ENCODE peak calls at places on chromosome 14, in ten cellular contexts. W is testis, G is sigmoid colon, L is ovary, Q is heart left ventricle, U is brain microvascular endothelial cell, V is upper lobe of right lung, M is WERI-Rb-1, O is gastrocnemius medialis, R is stomach. P is an unnamed sample. For H3K27me3 and H3K36me3, the result is how much of the 10 kb centered on the place peaks cover.

GRCh38 chr14:91067186-91067585 is 6.7 kb upstream of the RPS6KA5 start:
- DNase-seq in W (no peak), G (no peak), L (no peak), Q (no peak), U (no peak), V (no peak), M (no peak), O (no peak), R (no peak), P (no peak)

GRCh38 chr14:31992051-31992450 is 85.1 kb upstream of the ARHGAP5 start:
- DNase-seq in W (no peak), G (no peak), L (no peak), Q (no peak), U (peak), V (no peak), M (no peak), O (no peak), R (no peak), P (no peak)

GRCh38 chr14:70706177-70706576 is 64.5 kb downstream of the TTC9 start:
- DNase-seq in W (no peak), G (no peak), L (no peak), Q (no peak), U (no peak), V (no peak), M (no peak), O (no peak), R (no peak), P (no peak)

GRCh38 chr14:60116181-60116580 is 24.5 kb downstream of the PCNX4 start:
- DNase-seq in W (no peak), G (no peak), L (no peak), Q (no peak), U (no peak), V (no peak), M (no peak), O (no peak), R (no peak), P (no peak)

GRCh38 chr14:99972748-99973466 is 92.3 kb upstream of the EVL start:
- DNase-seq in W (no peak), G (no peak), L (no peak), Q (no peak), U (no peak), V (no peak), M (no peak), O (no peak), R (no peak), P (no peak)

GRCh38 chr14:71467419-71467818 is 464.8 kb upstream of the RGS6 start:
- DNase-seq in W (no peak), G (no peak), L (no peak), Q (no peak), U (peak), V (no peak), M (no peak), O (no peak), R (no peak), P (no peak)

GRCh38 chr14:21255385-21256101 is 13.7 kb downstream of the HNRNPC start:
- DNase-seq in W (no peak), G (no peak), L (no peak), Q (no peak), U (no peak), V (no peak), M (no peak), O (no peak), R (no peak), P (no peak)

GRCh38 chr14:35034440-35034833 is 11.6 kb upstream of the FAM177A1 start:
- DNase-seq in W (no peak), G (no peak), L (no peak), Q (no peak), U (no peak), V (no peak), M (no peak), O (no peak), R (no peak), P (no peak)

GRCh38 chr14:75298187-75298985 is 19.8 kb downstream of the FOS start:
- DNase-seq in W (peak), G (peak), L (peak), Q (peak), U (no peak), V (peak), M (no peak), O (peak), R (peak), P (no peak)

GRCh38 chr14:56959869-56960268 is 149.6 kb upstream of the OTX2 start:
- DNase-seq in W (no peak), G (no peak), L (no peak), Q (no peak), U (no peak), V (no peak), M (no peak), O (no peak), R (no peak), P (no peak)

GRCh38 chr14:61965030-61965745 is 203.0 kb downstream of the SNAPC1 start:
- DNase-seq in W (no peak), G (no peak), L (no peak), Q (no peak), U (peak), V (no peak), M (no peak), O (no peak), R (no peak), P (no peak)

GRCh38 chr14:31360919-31361662 is 59.3 kb downstream of the HEATR5A start:
- DNase-seq in W (no peak), G (no peak), L (no peak), Q (no peak), U (no peak), V (no peak), M (no peak), O (no peak), R (no peak), P (no peak)

GRCh38 chr14:89669209-89669608 is 252.2 kb upstream of the FOXN3 start:
- DNase-seq in W (no peak), G (no peak), L (no peak), Q (peak), U (no peak), V (peak), M (no peak), O (no peak), R (no peak), P (no peak)

GRCh38 chr14:59688224-59689170 is 111.9 kb upstream of the CCDC175 start:
- DNase-seq in W (peak), G (no peak), L (no peak), Q (no peak), U (peak), V (no peak), M (peak), O (no peak), R (peak), P (peak)

GRCh38 chr14:100955201-100955600 is 51.7 kb upstream of the RTL1 start:
- DNase-seq in W (no peak), G (no peak), L (no peak), Q (no peak), U (peak), V (no peak), M (no peak), O (no peak), R (no peak), P (no peak)

GRCh38 chr14:91911474-91912032 is 35.9 kb downstream of the FBLN5 start:
- DNase-seq in W (peak), G (peak), L (no peak), Q (no peak), U (peak), V (no peak), M (peak), O (no peak), R (peak), P (peak)

GRCh38 chr14:70884595-70885342 is 22.5 kb upstream of the PCNX1 start:
- DNase-seq in W (peak), G (no peak), L (no peak), Q (no peak), U (no peak), V (no peak), M (no peak), O (no peak), R (no peak), P (no peak)

GRCh38 chr14:61668267-61668666 is 27.0 kb upstream of the HIF1A start:
- DNase-seq in W (no peak), G (no peak), L (no peak), Q (no peak), U (no peak), V (no peak), M (no peak), O (no peak), R (no peak), P (no peak)

GRCh38 chr14:93086441-93087055 is 29.2 kb downstream of the ITPK1 start:
- DNase-seq in W (no peak), G (no peak), L (no peak), Q (peak), U (no peak), V (no peak), M (no peak), O (no peak), R (no peak), P (peak)

GRCh38 chr14:93028724-93029076 is 87.0 kb downstream of the ITPK1 start:
- DNase-seq in W (no peak), G (no peak), L (no peak), Q (no peak), U (no peak), V (no peak), M (no peak), O (no peak), R (no peak), P (no peak)

GRCh38 chr14:70714055-70714550 is 72.4 kb downstream of the TTC9 start:
- DNase-seq in W (peak), G (no peak), L (peak), Q (no peak), U (peak), V (no peak), M (peak), O (no peak), R (peak), P (no peak)

GRCh38 chr14:66624319-66624937 is 116.5 kb downstream of the GPHN start:
- DNase-seq in W (peak), G (peak), L (peak), Q (peak), U (peak), V (peak), M (peak), O (no peak), R (peak), P (peak)

GRCh38 chr14:63249112-63249511 is 44.9 kb downstream of the RHOJ start:
- DNase-seq in W (peak), G (no peak), L (no peak), Q (no peak), U (no peak), V (no peak), M (no peak), O (no peak), R (no peak), P (no peak)

GRCh38 chr14:34231626-34232025 is 230.4 kb downstream of the SPTSSA start:
- DNase-seq in W (no peak), G (no peak), L (no peak), Q (no peak), U (no peak), V (no peak), M (no peak), O (no peak), R (peak), P (no peak)

GRCh38 chr14:97655169-97655948 is 858.2 kb downstream of the VRK1 start:
- DNase-seq in W (no peak), G (no peak), L (no peak), Q (no peak), U (no peak), V (no peak), M (no peak), O (no peak), R (no peak), P (peak)

GRCh38 chr14:22520786-22521185 is 68.2 kb downstream of the DAD1 start:
- DNase-seq in W (no peak), G (no peak), L (no peak), Q (no peak), U (no peak), V (no peak), M (no peak), O (no peak), R (no peak), P (no peak)

GRCh38 chr14:86405250-86405649 is 875.3 kb downstream of the FLRT2 start:
- DNase-seq in W (no peak), G (no peak), L (no peak), Q (no peak), U (no peak), V (no peak), M (no peak), O (no peak), R (no peak), P (no peak)

GRCh38 chr14:57066887-57067513 is 201.7 kb downstream of the EXOC5 start:
- DNase-seq in W (peak), G (no peak), L (peak), Q (no peak), U (peak), V (peak), M (peak), O (no peak), R (peak), P (peak)

GRCh38 chr14:36520601-36521525 is 831 bp upstream of the NKX2-1 start:
- DNase-seq in W (no peak), G (no peak), L (no peak), Q (no peak), U (no peak), V (peak), M (no peak), O (no peak), R (peak), P (peak)
- H3K27me3 ChIP-seq in W (under half), G (half or more), L (under half), Q (half or more), U (half or more), V (half or more), M (half or more), O (half or more), R (half or more), P (half or more)

GRCh38 chr14:104660597-104660996 is 28.8 kb upstream of the INF2 start:
- DNase-seq in W (no peak), G (no peak), L (no peak), Q (no peak), U (no peak), V (no peak), M (no peak), O (no peak), R (no peak), P (peak)
- H3K4me3 ChIP-seq in W (no peak), G (no peak), L (no peak), Q (no peak), U (no peak), V (no peak), M (no peak), O (no peak), R (no peak), P (no peak)

GRCh38 chr14:95043314-95043713 is 114.0 kb downstream of the DICER1 start:
- DNase-seq in W (no peak), G (no peak), L (no peak), Q (no peak), U (no peak), V (peak), M (no peak), O (no peak), R (peak), P (peak)
- H3K36me3 ChIP-seq in W (under half), G (under half), L (under half), Q (under half), U (under half), V (under half), M (under half), O (under half), R (under half), P (under half)

DNA sequence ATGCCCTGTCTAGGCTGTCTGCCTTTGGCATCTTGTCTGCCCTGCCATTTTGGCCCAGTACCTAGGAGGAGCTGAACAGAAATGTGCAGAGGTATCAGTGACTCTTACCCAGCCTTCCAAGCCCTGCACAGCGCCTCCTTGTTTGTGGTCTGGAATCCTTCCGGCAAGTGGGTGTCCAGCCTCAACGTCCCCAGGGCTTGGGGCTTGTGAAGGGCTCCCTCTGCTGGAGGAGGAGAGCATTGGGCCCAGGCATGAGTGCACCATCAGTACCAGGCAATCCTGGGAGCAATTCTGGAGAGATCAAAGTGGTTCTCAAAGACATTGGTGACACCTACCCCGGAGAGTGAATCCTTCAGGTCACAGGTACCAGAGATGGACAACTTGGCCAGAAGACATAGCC is 2.4 kb upstream of the TCL1B start:
- DNase-seq in W (no peak), G (no peak), L (no peak), Q (no peak), U (no peak), V (no peak), M (no peak), O (no peak), R (peak), P (peak)
- H3K27me3 ChIP-seq in W (under half), G (under half), L (under half), Q (under half), U (under half), V (under half), M (under half), O (under half), R (under half), P (under half)

GRCh38 chr14:23557946-23558345 is 1.9 kb downstream of the THTPA start:
- DNase-seq in W (no peak), G (no peak), L (no peak), Q (no peak), U (no peak), V (no peak), M (no peak), O (no peak), R (no peak), P (no peak)

GRCh38 chr14:23555882-23556699 is at the start of gene THTPA:
- DNase-seq in W (peak), G (peak), L (peak), Q (peak), U (peak), V (peak), M (peak), O (peak), R (peak), P (peak)

GRCh38 chr14:23558363-23559009 is 2.4 kb downstream of the THTPA start:
- DNase-seq in W (no peak), G (no peak), L (no peak), Q (no peak), U (no peak), V (no peak), M (no peak), O (no peak), R (no peak), P (no peak)

GRCh38 chr14:23556700-23557440 is 799 bp downstream of the THTPA start:
- DNase-seq in W (no peak), G (no peak), L (no peak), Q (no peak), U (no peak), V (no peak), M (no peak), O (no peak), R (no peak), P (no peak)

DNA sequence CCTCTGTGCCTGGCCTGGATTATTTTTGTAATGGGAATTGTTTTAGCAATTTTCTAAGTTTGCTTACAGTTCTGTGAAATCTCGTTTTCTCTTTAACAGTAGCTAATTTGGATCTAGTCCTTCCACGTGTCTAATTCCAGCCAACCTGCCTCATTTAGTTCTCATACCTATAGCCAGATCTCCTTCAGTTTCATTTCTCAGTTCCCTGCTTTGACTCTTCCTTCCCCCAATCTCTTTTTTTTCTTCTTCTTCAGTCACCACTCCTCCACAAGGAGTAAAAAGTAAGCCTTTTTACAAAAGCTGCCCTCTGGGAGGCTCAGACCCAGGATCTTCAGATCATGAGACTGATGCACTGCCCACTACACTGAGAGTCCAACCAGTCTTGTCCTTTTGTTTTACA is 1.4 kb downstream of the THTPA start:
- DNase-seq in W (no peak), G (no peak), L (no peak), Q (no peak), U (no peak), V (no peak), M (no peak), O (no peak), R (no peak), P (no peak)
- H3K4me3 ChIP-seq in W (no peak), G (no peak), L (no peak), Q (no peak), U (no peak), V (no peak), M (no peak), O (no peak), R (peak), P (no peak)

GRCh38 chr14:50479041-50479440 is 53.3 kb downstream of the MAP4K5 start:
- DNase-seq in W (no peak), G (no peak), L (no peak), Q (no peak), U (no peak), V (no peak), M (no peak), O (no peak), R (no peak), P (no peak)
- H3K36me3 ChIP-seq in W (under half), G (under half), L (under half), Q (under half), U (under half), V (under half), M (under half), O (under half), R (under half), P (under half)

DNA sequence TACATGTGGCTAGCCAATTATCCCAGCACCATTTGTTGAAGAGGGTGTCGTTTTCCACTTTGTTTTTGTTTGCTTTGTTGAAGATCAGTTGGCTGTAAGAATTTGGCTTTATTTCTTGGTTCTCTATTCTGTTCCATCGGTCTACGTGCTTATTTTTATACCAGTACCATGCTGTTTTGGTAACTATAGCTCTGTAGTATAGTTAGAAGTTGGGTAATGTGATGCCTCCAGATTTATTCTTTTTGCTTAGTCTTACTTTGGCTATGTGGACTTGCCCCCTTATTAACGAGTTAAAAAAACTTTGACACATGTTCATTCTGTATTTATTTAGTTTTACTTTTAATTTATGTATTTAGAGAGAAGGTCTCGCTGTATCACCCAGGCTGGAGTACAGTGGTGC is 120.4 kb downstream of the ADCK1 start:
- DNase-seq in W (no peak), G (no peak), L (no peak), Q (no peak), U (no peak), V (no peak), M (no peak), O (no peak), R (no peak), P (no peak)
- H3K27me3 ChIP-seq in W (under half), G (under half), L (under half), Q (under half), U (under half), V (under half), M (under half), O (under half), R (under half), P (under half)

DNA sequence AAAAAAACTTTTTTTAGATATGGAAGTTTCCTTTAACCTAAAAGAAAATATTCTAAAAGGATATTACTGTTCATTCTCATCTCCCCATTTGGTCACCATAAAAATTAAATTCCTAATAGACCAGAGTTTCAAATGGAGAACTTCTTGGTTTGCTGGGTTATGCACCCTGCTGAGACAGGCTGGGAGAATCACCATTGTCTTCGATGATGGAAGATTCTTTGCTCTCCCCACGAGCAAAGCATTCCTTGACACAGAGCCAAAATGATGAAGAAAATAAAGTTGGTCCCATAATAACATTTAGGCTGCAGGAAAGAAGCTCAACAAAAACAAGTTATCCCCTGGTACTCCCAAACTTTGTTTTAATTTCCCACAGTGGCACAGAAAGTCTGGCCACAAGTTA is 5.0 kb downstream of the DIO2 start:
- DNase-seq in W (no peak), G (no peak), L (no peak), Q (no peak), U (peak), V (no peak), M (no peak), O (no peak), R (no peak), P (no peak)
- H3K4me3 ChIP-seq in W (no peak), G (no peak), L (no peak), Q (no peak), U (no peak), V (no peak), M (no peak), O (no peak), R (no peak), P (no peak)

GRCh38 chr14:73916324-73916723 is 29.7 kb downstream of the ZNF410 start:
- DNase-seq in W (no peak), G (no peak), L (no peak), Q (no peak), U (no peak), V (no peak), M (no peak), O (no peak), R (no peak), P (no peak)

GRCh38 chr14:73909681-73910080 is 23.0 kb downstream of the ZNF410 start:
- DNase-seq in W (no peak), G (no peak), L (peak), Q (no peak), U (no peak), V (no peak), M (no peak), O (no peak), R (no peak), P (no peak)

DNA sequence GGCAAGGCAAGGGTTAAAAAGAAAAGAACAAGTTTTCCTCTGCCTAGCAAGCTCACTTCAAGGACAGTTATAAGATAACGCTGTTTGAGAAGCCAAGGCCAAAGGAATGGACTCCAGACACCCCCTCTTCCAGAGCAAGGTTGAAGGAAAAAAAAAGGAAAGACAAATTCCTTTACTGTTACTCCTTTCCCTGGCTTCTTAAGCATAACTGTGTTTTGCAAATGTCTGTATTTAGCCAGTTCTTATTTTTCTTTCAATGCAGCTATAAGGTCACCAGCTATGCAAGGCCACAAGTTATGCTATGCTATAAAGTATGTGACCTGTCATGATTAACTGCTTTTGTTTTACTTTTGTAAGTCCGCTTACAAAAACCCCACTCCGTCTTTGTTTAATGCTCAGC is 26.6 kb downstream of the ZNF410 start:
- DNase-seq in W (no peak), G (no peak), L (no peak), Q (no peak), U (peak), V (no peak), M (no peak), O (no peak), R (no peak), P (no peak)
- H3K36me3 ChIP-seq in W (under half), G (under half), L (under half), Q (under half), U (under half), V (half or more), M (half or more), O (under half), R (under half), P (under half)

P was measured in H7.